ENCODE peak calls at places on chromosomes 11 and 22, in six cellular contexts. W, K, G, X, Q and B are unnamed samples. For H3K9me3, the result is how much of the 10 kb centered on the place peaks cover.

GRCh38 chr22:39432361-39432811 is 24.4 kb upstream of the MGAT3 start:
- DNase-seq in W (no peak), K (no peak), G (no peak), X (peak), Q (no peak), B (no peak)

GRCh38 chr11:31487848-31488247 is 21.6 kb downstream of the IMMP1L start:
- DNase-seq in W (peak), K (no peak), G (peak), X (no peak), Q (peak), B (no peak)

GRCh38 chr22:36395922-36396321 is 8.2 kb upstream of the MYH9 start:
- DNase-seq in W (peak), K (no peak), G (no peak), X (no peak), Q (peak), B (no peak)

GRCh38 chr11:46461461-46461927 is 69.9 kb upstream of the CHRM4 start:
- DNase-seq in W (peak), K (no peak), G (no peak), X (no peak), Q (no peak), B (no peak)

GRCh38 chr11:11701070-11701469 is 79.3 kb upstream of the GALNT18 start:
- DNase-seq in W (peak), K (no peak), G (peak), X (no peak), Q (peak), B (no peak)

GRCh38 chr22:40040927-40041326 is 46.2 kb downstream of the FAM83F start:
- DNase-seq in W (no peak), K (peak), G (no peak), X (no peak), Q (peak), B (no peak)

GRCh38 chr11:88886796-88887195 is 179.0 kb downstream of the GRM5 start:
- DNase-seq in W (peak), K (no peak), G (peak), X (peak), Q (peak), B (no peak)

GRCh38 chr11:87239531-87239930 is 201.8 kb downstream of the TMEM135 start:
- DNase-seq in W (no peak), K (no peak), G (no peak), X (no peak), Q (no peak), B (no peak)

GRCh38 chr11:11580831-11581492 is 40.8 kb downstream of the GALNT18 start:
- DNase-seq in W (no peak), K (no peak), G (no peak), X (peak), Q (peak), B (no peak)

GRCh38 chr11:79419120-79419519 is 21.7 kb downstream of the TENM4 start:
- DNase-seq in W (peak), K (no peak), G (no peak), X (no peak), Q (peak), B (no peak)

GRCh38 chr22:30668306-30668655 is 606 bp upstream of the DUSP18 start:
- DNase-seq in W (no peak), K (no peak), G (no peak), X (no peak), Q (no peak), B (no peak)

GRCh38 chr11:47186076-47186936 is at the start of gene PACSIN3:
- DNase-seq in W (peak), K (no peak), G (no peak), X (peak), Q (peak), B (peak)

GRCh38 chr11:86606849-86607481 is 65.5 kb downstream of the ME3 start:
- DNase-seq in W (peak), K (no peak), G (no peak), X (no peak), Q (no peak), B (no peak)

GRCh38 chr11:96145163-96145585 is 197.8 kb downstream of the MAML2 start:
- DNase-seq in W (no peak), K (no peak), G (no peak), X (no peak), Q (peak), B (no peak)

GRCh38 chr22:23531283-23531921 is 48.7 kb downstream of the IGLL1 start:
- DNase-seq in W (no peak), K (no peak), G (no peak), X (peak), Q (no peak), B (no peak)

GRCh38 chr11:6545917-6546605 is 49.0 kb downstream of the DNHD1 start:
- DNase-seq in W (no peak), K (no peak), G (no peak), X (peak), Q (no peak), B (no peak)

GRCh38 chr11:95230054-95231034 is 658 bp downstream of the SESN3 start:
- DNase-seq in W (no peak), K (peak), G (no peak), X (peak), Q (peak), B (no peak)

GRCh38 chr11:1919428-1920127 is at the start of gene TNNT3:
- DNase-seq in W (no peak), K (no peak), G (no peak), X (no peak), Q (no peak), B (no peak)

GRCh38 chr11:10746871-10747270 is 4.2 kb upstream of the CTR9 start:
- DNase-seq in W (no peak), K (no peak), G (no peak), X (no peak), Q (no peak), B (no peak)

GRCh38 chr22:29380032-29380781 is 8.2 kb downstream of the AP1B1 start:
- DNase-seq in W (peak), K (no peak), G (no peak), X (no peak), Q (peak), B (no peak)

GRCh38 chr11:106770489-106771100 is 247.7 kb downstream of the GUCY1A2 start:
- DNase-seq in W (no peak), K (no peak), G (no peak), X (no peak), Q (no peak), B (no peak)

GRCh38 chr11:47268448-47269001 is 1.4 kb upstream of the MADD start:
- DNase-seq in W (no peak), K (no peak), G (no peak), X (no peak), Q (no peak), B (no peak)

GRCh38 chr11:45354976-45355705 is 69.0 kb upstream of the SYT13 start:
- DNase-seq in W (peak), K (peak), G (no peak), X (peak), Q (peak), B (peak)

GRCh38 chr11:112421854-112422253 is 161.2 kb upstream of the PLET1 start:
- DNase-seq in W (no peak), K (no peak), G (no peak), X (peak), Q (no peak), B (no peak)

GRCh38 chr11:54944211-54944610 is 237.6 kb downstream of the OR4A5 start:
- DNase-seq in W (no peak), K (no peak), G (no peak), X (no peak), Q (no peak), B (no peak)
- H3K9me3 ChIP-seq in W (under half), K (under half), G (under half), X (half or more), Q (under half), B (under half)

DNA sequence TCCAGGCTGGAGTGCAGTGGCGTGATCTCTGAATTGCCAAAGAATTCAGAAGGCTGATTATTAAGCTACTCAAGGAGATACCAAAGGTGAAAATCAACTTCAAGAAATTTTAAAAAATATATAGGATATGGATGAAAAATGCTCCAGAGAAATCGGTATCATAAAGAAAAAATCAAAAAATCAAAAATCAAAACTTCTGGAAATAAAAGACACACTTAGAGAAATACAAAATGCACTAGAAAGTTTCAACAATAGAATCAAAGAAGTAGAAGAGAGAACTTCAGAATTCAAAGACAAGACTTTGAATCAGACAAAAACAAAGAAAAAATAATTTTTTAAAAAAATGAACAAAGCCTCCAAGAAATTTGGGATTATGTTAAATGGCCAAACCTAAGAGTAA is 45.6 kb upstream of the CLTCL1 start:
- DNase-seq in W (no peak), K (no peak), G (no peak), X (no peak), Q (no peak), B (no peak)
- H3K9me3 ChIP-seq in W (under half), K (under half), G (under half), X (under half), Q (under half), B (under half)

GRCh38 chr11:62688481-62688880 is 849 bp downstream of the LRRN4CL start:
- DNase-seq in W (no peak), K (no peak), G (no peak), X (no peak), Q (no peak), B (no peak)
- H3K9me3 ChIP-seq in W (under half), K (under half), G (under half), X (under half), Q (under half), B (under half)

GRCh38 chr11:125519865-125520834 is 24.1 kb upstream of the FEZ1 start:
- DNase-seq in W (no peak), K (no peak), G (no peak), X (no peak), Q (peak), B (no peak)

GRCh38 chr11:125525303-125525702 is 29.2 kb upstream of the FEZ1 start:
- DNase-seq in W (no peak), K (no peak), G (no peak), X (no peak), Q (no peak), B (no peak)
- H3K9me3 ChIP-seq in W (under half), K (under half), G (under half), X (under half), Q (under half), B (under half)

GRCh38 chr22:47600281-47600680 is 837.8 kb downstream of the TBC1D22A start:
- DNase-seq in W (no peak), K (no peak), G (no peak), X (no peak), Q (no peak), B (no peak)

GRCh38 chr22:47602732-47603131 is 840.3 kb downstream of the TBC1D22A start:
- DNase-seq in W (no peak), K (no peak), G (no peak), X (no peak), Q (no peak), B (no peak)

GRCh38 chr22:47599753-47600152 is 837.3 kb downstream of the TBC1D22A start:
- DNase-seq in W (no peak), K (no peak), G (no peak), X (no peak), Q (no peak), B (no peak)

GRCh38 chr22:47601666-47602065 is 839.2 kb downstream of the TBC1D22A start:
- DNase-seq in W (no peak), K (no peak), G (no peak), X (no peak), Q (no peak), B (no peak)

GRCh38 chr22:47600791-47601400 is 838.4 kb downstream of the TBC1D22A start:
- DNase-seq in W (no peak), K (no peak), G (no peak), X (no peak), Q (no peak), B (no peak)
- H3K9me3 ChIP-seq in W (under half), K (under half), G (half or more), X (under half), Q (under half), B (under half)

GRCh38 chr11:132626446-132626845 is 905.9 kb downstream of the OPCML start:
- DNase-seq in W (no peak), K (no peak), G (no peak), X (no peak), Q (no peak), B (no peak)

GRCh38 chr11:132632641-132633124 is 899.6 kb downstream of the OPCML start:
- DNase-seq in W (peak), K (no peak), G (peak), X (no peak), Q (peak), B (no peak)

GRCh38 chr11:132627981-132628380 is 904.3 kb downstream of the OPCML start:
- DNase-seq in W (no peak), K (no peak), G (no peak), X (no peak), Q (no peak), B (no peak)

DNA sequence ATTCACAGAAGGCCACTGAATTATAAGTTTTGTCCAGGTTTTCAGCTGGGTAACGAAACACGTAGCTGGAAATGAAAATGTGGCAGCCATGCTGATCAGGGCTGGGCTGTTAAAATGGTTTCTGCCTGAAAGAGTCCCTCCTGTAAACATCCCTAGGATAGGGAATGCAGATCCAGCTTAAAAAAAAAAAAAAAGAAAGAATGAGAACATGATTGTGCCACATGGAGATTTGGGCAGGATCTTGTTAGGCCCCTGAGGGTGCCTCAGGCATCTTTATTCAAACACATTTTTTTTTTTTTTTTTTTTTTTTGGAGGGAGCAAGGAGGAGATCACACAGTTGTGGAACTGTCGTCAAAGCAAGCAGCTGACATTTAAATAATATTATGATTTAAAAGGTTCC is 900.3 kb downstream of the OPCML start:
- DNase-seq in W (peak), K (no peak), G (no peak), X (no peak), Q (peak), B (no peak)
- H3K9me3 ChIP-seq in W (under half), K (under half), G (under half), X (under half), Q (under half), B (under half)

GRCh38 chr11:74866557-74866956 is 82.3 kb downstream of the XRRA1 start:
- DNase-seq in W (no peak), K (no peak), G (no peak), X (no peak), Q (no peak), B (no peak)
- H3K9me3 ChIP-seq in W (under half), K (half or more), G (under half), X (under half), Q (under half), B (under half)